ENCODE peak calls at places on chromosomes 6 and 20, in seven cellular contexts. G is HCT116, X is K562, B is H1, J is GM12878, Q is SK-N-SH, L is HepG2. C is an unnamed sample.

GRCh38 chr20:32761831-32762753 is at the start of gene DNMT3B:
- DNase-seq in G (peak; percentile 41), X (peak; percentile 99), B (peak; percentile 82), J (no peak), Q (peak; percentile 99), L (peak; percentile 60), C (peak; percentile 91)

GRCh38 chr6:111427341-111428116 is 55.5 kb downstream of the REV3L start:
- DNase-seq in G (no peak), X (no peak), B (no peak), J (peak; percentile 54), Q (no peak), L (peak; percentile 85), C (no peak)

GRCh38 chr6:110125361-110125760 is 54.1 kb downstream of the WASF1 start:
- DNase-seq in G (no peak), X (no peak), B (no peak), J (no peak), Q (no peak), L (peak; percentile 2), C (no peak)

GRCh38 chr6:87669051-87669450 is 33.0 kb downstream of the AKIRIN2 start:
- DNase-seq in G (no peak), X (no peak), B (no peak), J (no peak), Q (no peak), L (no peak), C (peak; percentile 25)

GRCh38 chr20:57298457-57298856 is 31.1 kb upstream of the SPO11 start:
- DNase-seq in G (no peak), X (no peak), B (no peak), J (no peak), Q (no peak), L (no peak), C (no peak)

GRCh38 chr6:144879436-144879835 is 594.3 kb downstream of the UTRN start:
- DNase-seq in G (no peak), X (no peak), B (no peak), J (no peak), Q (no peak), L (no peak), C (no peak)

GRCh38 chr20:38278150-38278549 is 17.6 kb upstream of the KIAA1755 start:
- DNase-seq in G (no peak), X (no peak), B (no peak), J (no peak), Q (no peak), L (no peak), C (no peak)

GRCh38 chr6:101439790-101440189 is 46.3 kb downstream of the GRIK2 start:
- DNase-seq in G (no peak), X (no peak), B (no peak), J (no peak), Q (no peak), L (no peak), C (no peak)

GRCh38 chr6:110367001-110367400 is 8.9 kb upstream of the METTL24 start:
- DNase-seq in G (no peak), X (no peak), B (no peak), J (no peak), Q (no peak), L (no peak), C (no peak)

GRCh38 chr6:106620931-106621672 is 8.2 kb downstream of the RTN4IP1 start:
- DNase-seq in G (no peak), X (no peak), B (no peak), J (no peak), Q (no peak), L (peak; percentile 43), C (no peak)

GRCh38 chr6:131917318-131917717 is 33.9 kb downstream of the CCN2 start:
- DNase-seq in G (no peak), X (no peak), B (no peak), J (no peak), Q (no peak), L (no peak), C (no peak)

GRCh38 chr20:35285806-35286076 is 1.2 kb upstream of the EIF6 start:
- DNase-seq in G (no peak), X (no peak), B (no peak), J (no peak), Q (no peak), L (peak; percentile 64), C (no peak)

GRCh38 chr20:35287509-35288324 is 3.1 kb upstream of the EIF6 start:
- DNase-seq in G (no peak), X (no peak), B (no peak), J (no peak), Q (no peak), L (no peak), C (no peak)

GRCh38 chr20:35284992-35285805 is 627 bp upstream of the EIF6 start:
- DNase-seq in G (no peak), X (no peak), B (no peak), J (no peak), Q (no peak), L (no peak), C (no peak)

GRCh38 chr20:35286899-35287508 is 2.4 kb upstream of the EIF6 start:
- DNase-seq in G (no peak), X (no peak), B (no peak), J (no peak), Q (no peak), L (no peak), C (no peak)

DNA sequence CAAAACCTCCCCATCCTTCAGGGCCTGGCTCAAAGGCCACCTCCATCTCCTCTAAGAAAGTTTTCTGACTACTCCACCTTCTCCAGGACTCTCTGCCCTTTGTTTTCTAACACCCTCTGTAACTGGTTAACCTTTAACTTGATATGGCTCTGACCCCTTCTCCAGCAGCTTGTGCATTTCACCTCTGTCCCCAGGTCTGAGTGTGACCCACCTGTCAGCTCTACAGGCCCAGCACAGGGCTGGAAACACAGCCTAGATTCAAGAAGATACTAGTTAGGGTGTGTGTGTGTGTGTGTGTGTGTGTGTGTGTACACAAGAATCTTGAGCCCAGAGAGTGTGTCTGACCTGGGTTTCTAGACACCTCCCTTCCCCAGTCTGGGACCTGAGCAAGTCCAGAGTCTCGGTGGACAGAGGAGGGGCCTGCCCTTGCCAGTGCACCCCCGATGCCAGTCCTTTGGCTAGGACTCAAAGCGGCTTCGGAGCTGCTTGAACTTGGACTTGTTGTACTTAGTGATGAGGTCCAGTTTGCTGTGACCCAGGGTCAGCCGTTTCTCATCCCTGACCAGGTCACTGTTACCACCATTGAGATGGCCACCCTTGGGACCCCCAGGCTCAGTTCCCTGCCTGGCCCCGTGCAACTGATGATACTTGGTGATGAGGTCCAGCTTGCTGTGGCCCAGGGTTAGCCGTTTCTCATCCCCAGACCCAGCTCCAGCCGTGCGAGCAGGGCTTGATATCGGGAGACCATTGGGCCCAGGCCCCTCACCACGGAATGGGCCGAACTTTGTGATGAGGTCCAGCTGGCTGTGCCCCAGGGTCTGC is 1.7 kb upstream of the EIF6 start:
- DNase-seq in G (no peak), X (no peak), B (no peak), J (no peak), Q (no peak), L (peak; percentile 86), C (no peak)
- TF ChIP-seq JUND in G (no peak), X (no peak), B (no peak), J (no peak), Q (no peak), L (peak; percentile 6), C (no peak)

GRCh38 chr6:6737666-6738065 is 149.1 kb downstream of the LY86 start:
- DNase-seq in G (no peak), X (no peak), B (no peak), J (no peak), Q (no peak), L (no peak), C (no peak)

GRCh38 chr6:6734463-6735455 is 146.2 kb downstream of the LY86 start:
- DNase-seq in G (no peak), X (no peak), B (no peak), J (no peak), Q (no peak), L (no peak), C (no peak)

GRCh38 chr6:6738922-6739717 is 150.6 kb downstream of the LY86 start:
- DNase-seq in G (no peak), X (no peak), B (no peak), J (no peak), Q (no peak), L (no peak), C (no peak)

GRCh38 chr6:6738108-6738507 is 149.6 kb downstream of the LY86 start:
- DNase-seq in G (no peak), X (no peak), B (no peak), J (no peak), Q (no peak), L (no peak), C (no peak)

DNA sequence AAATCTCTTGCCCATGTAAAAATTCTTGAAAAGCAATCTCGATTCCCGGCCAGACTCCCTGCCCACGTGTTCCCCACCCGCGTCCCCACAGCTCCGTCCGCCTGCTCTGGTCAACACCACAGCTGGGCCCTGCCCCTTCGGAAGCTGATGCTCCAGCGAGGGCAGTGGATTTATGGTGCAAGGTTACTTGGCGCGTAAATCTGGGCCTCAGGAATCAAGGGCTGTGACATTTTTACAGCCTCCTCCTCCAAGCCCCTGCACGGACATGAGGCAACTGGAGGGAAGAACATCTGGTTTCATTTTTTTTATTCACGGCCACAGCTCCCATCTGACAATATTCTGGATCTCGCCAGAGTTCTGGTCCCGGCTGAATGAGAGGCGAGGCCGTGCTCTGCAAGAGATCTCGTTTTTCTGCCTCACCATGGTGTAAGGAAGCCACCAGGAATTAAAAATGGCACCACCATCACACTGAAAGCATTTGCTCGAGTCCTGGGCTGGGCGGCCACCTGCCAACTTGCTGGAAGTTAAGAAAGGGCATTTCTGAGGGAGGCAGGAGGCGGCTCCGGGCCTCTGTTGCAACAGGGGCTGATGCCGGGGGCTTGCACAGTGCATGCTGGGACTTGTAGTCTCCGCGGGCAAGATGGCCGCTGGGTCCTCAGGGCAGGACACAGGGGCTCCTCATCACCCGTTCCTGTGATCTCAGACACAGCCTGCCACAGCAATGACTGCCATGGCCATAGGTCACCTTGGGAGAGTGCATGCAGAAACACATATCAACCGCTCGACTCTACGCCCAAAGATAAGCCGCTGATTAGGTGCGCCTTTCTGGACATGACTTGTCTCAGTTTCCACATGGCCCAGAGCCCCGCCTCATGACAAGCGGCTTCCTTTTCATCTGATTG is 148.5 kb downstream of the LY86 start:
- DNase-seq in G (no peak), X (peak; percentile 87), B (no peak), J (no peak), Q (peak; percentile 59), L (no peak), C (no peak)
- TF ChIP-seq JUND in G (no peak), X (no peak), B (no peak), J (no peak), Q (no peak), L (no peak), C (no peak)

GRCh38 chr6:35489995-35490791 is 6.7 kb downstream of the TEAD3 start:
- DNase-seq in G (no peak), X (peak; percentile 90), B (peak; percentile 84), J (no peak), Q (peak; percentile 61), L (no peak), C (no peak)
- TF ChIP-seq JUND in G (no peak), X (peak; percentile 90), B (peak; percentile 78), J (no peak), Q (no peak), L (no peak), C (no peak)

DNA sequence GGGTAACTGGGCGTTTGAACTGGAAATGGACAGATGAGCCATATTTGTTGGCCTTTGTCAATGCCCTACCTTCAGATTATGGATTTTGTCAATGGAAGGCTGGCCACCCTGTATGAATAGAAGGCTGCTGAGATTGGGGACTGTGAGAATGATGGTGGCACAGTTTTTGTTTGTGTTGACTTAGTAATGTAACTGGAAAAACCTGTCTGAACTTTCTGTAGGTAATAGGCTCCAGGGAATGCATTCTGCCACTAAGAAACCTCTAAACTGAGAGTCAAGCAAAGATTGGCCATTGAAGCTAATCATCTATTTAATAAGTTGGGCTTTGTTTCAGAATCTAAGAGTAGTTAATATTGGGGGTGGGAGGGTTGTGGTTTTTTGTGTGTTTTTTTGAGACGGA is 97.5 kb downstream of the FOXO3 start:
- DNase-seq in G (no peak), X (no peak), B (no peak), J (no peak), Q (no peak), L (no peak), C (no peak)
- TF ChIP-seq JUND in G (no peak), X (no peak), B (no peak), J (no peak), Q (no peak), L (no peak), C (no peak)

C was measured in T47D.